ENCODE peak calls at places on chromosomes 3 and 15, in six cellular contexts. M is neuronal stem cell; B is HCT116; L is CD8-positive, alpha-beta T cell; Y is heart left ventricle; J is stomach. V is an unnamed sample.

GRCh38 chr3:133980035-133980434 is 49.7 kb downstream of the SLCO2A1 start:
- DNase-seq in M (no peak), B (no peak), L (no peak), Y (no peak), J (no peak), V (no peak)

GRCh38 chr3:168024537-168024941 is 71.2 kb downstream of the GOLIM4 start:
- DNase-seq in M (no peak), B (peak; percentile 82), L (no peak), Y (peak; percentile 44), J (no peak), V (no peak)

GRCh38 chr3:31312400-31312799 is 220.3 kb upstream of the STT3B start:
- DNase-seq in M (no peak), B (no peak), L (no peak), Y (no peak), J (no peak), V (no peak)

GRCh38 chr3:161770532-161771386 is 274.2 kb downstream of the OTOL1 start:
- DNase-seq in M (no peak), B (no peak), L (no peak), Y (no peak), J (no peak), V (no peak)

GRCh38 chr3:38545983-38546382 is 49.8 kb downstream of the EXOG start:
- DNase-seq in M (no peak), B (no peak), L (no peak), Y (no peak), J (no peak), V (no peak)

GRCh38 chr3:50609743-50610085 is 1.9 kb downstream of the CISH start:
- DNase-seq in M (no peak), B (no peak), L (peak; percentile 29), Y (no peak), J (no peak), V (no peak)

GRCh38 chr3:141336672-141337522 is 31.4 kb upstream of the ZBTB38 start:
- DNase-seq in M (no peak), B (no peak), L (no peak), Y (no peak), J (no peak), V (no peak)

GRCh38 chr15:66723826-66724731 is 22.0 kb downstream of the SMAD6 start:
- DNase-seq in M (no peak), B (peak; percentile 62), L (no peak), Y (peak; percentile 14), J (no peak), V (no peak)

GRCh38 chr3:139105154-139105702 is 60.5 kb upstream of the PRR23C start:
- DNase-seq in M (no peak), B (no peak), L (no peak), Y (no peak), J (no peak), V (no peak)

GRCh38 chr3:139102606-139103005 is 57.9 kb upstream of the PRR23C start:
- DNase-seq in M (no peak), B (no peak), L (no peak), Y (no peak), J (no peak), V (no peak)

GRCh38 chr3:139101396-139101795 is 56.7 kb upstream of the PRR23C start:
- DNase-seq in M (no peak), B (no peak), L (no peak), Y (no peak), J (no peak), V (no peak)

GRCh38 chr3:139104062-139104461 is 59.4 kb upstream of the PRR23C start:
- DNase-seq in M (no peak), B (no peak), L (no peak), Y (no peak), J (no peak), V (no peak)

GRCh38 chr3:139103484-139103883 is 58.8 kb upstream of the PRR23C start:
- DNase-seq in M (no peak), B (no peak), L (no peak), Y (no peak), J (no peak), V (no peak)
- H3K27ac ChIP-seq in M (no peak overlapping the region), B (no peak overlapping the region), L (no peak overlapping the region), Y (no peak overlapping the region), J (no peak overlapping the region), V (no peak overlapping the region)

GRCh38 chr3:52688266-52688665 is 2.4 kb downstream of the GNL3 start:
- DNase-seq in M (no peak), B (no peak), L (no peak), Y (no peak), J (no peak), V (no peak)
- H3K27ac ChIP-seq in M (no peak overlapping the region), B (no peak overlapping the region), L (no peak overlapping the region), Y (no peak overlapping the region), J (no peak overlapping the region), V (no peak overlapping the region)

GRCh38 chr15:85589873-85590272 is 204.9 kb downstream of the KLHL25 start:
- DNase-seq in M (no peak), B (no peak), L (no peak), Y (no peak), J (no peak), V (no peak)

GRCh38 chr15:85591622-85592021 is 203.1 kb downstream of the KLHL25 start:
- DNase-seq in M (no peak), B (no peak), L (no peak), Y (no peak), J (no peak), V (no peak)

GRCh38 chr15:85584791-85585360 is 204.5 kb downstream of the AKAP13 start:
- DNase-seq in M (no peak), B (no peak), L (no peak), Y (no peak), J (no peak), V (no peak)

GRCh38 chr15:85588657-85589056 is 206.1 kb downstream of the KLHL25 start:
- DNase-seq in M (no peak), B (no peak), L (no peak), Y (no peak), J (no peak), V (no peak)

DNA sequence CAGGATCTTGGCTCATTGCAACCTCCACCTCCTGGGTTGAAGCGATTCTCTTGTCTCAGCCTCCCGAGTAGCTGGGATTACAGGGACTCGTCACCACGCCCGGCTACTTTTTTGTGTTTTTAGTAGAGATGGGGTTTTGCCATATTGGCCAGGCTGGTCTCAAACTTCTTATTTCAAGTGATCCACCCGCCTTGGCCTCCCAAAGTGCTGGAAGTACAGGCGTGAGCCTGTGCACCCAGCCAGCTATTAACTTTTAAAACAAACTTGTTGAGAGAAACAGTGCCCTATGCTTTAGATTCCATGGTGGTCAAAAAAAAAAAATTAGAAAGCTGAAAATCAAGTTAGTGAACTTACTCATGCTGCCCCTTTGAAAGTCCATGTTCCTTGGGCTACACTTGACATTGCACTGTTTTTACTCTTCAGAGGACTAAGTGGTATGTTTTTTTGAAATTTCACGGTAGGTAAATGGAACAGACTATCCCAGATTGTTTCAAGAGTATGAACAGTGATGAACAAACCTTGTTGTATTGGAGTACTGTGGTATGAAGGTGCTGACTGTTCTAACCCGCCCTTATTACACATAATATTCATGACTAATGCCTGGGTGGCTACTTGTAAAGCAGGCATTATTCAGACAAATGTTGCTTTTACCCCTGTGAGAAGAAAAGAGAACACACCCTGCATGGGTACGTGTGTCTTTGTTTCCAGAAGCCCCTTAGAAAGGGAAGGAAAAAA is 206.9 kb downstream of the KLHL25 start:
- DNase-seq in M (no peak), B (peak; percentile 34), L (no peak), Y (no peak), J (no peak), V (no peak)
- H3K27ac ChIP-seq in M (no peak overlapping the region), B (no peak overlapping the region), L (no peak overlapping the region), Y (peak overlapping the region; percentile 19), J (peak overlapping the region; percentile 41), V (no peak overlapping the region)

GRCh38 chr3:149989307-149989706 is 18.6 kb upstream of the PFN2 start:
- DNase-seq in M (no peak), B (no peak), L (no peak), Y (no peak), J (no peak), V (no peak)

GRCh38 chr3:149983628-149984027 is 12.9 kb upstream of the PFN2 start:
- DNase-seq in M (no peak), B (no peak), L (no peak), Y (no peak), J (no peak), V (no peak)
- H3K27ac ChIP-seq in M (no peak overlapping the region), B (no peak overlapping the region), L (no peak overlapping the region), Y (no peak overlapping the region), J (no peak overlapping the region), V (no peak overlapping the region)

DNA sequence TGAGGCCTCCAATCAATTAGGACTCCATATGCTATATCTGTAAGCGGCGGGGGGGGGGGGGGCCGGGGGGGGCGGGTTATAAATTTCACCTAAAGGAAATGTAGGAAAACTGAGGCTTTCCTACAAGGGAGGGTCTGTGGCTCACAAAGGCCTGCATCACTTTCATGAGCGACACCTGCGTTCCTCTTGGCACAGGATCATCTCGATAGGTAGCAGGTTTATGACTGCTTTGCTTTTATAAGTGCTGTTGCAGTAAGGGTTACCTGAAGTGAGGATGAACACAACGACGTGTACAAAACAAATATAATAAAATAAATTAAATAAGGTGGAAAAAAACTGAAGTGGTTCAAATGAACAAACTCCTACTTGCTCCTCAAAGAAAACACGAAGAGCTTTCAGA is 194.3 kb downstream of the FOXP1 start:
- DNase-seq in M (no peak), B (no peak), L (no peak), Y (no peak), J (no peak), V (no peak)
- H3K27ac ChIP-seq in M (no peak overlapping the region), B (no peak overlapping the region), L (peak overlapping the region; percentile 63), Y (no peak overlapping the region), J (peak overlapping the region; percentile 37), V (no peak overlapping the region)

DNA sequence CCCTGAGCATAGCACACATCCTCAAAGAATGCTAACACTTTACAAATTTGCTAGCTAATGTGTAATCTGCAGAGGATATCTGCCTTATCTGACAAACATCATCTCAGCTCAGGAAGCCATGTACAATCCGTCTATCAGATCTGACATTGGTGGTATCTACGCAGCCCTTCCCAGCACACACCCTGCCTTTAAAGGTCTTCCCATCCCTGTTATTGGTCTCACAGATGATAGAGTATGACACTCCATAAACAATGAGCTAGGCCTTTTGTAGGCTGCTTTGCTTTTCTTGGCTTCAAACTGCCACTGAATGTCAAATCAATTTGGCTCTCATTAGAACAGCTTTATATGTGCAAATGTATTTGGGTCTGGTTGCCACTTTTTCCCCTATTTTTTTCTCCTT is 80.6 kb upstream of the DPH6 start:
- DNase-seq in M (no peak), B (no peak), L (no peak), Y (no peak), J (no peak), V (no peak)
- H3K27ac ChIP-seq in M (no peak overlapping the region), B (no peak overlapping the region), L (no peak overlapping the region), Y (no peak overlapping the region), J (no peak overlapping the region), V (no peak overlapping the region)

GRCh38 chr3:45486136-45486535 is 97.8 kb downstream of the LARS2 start:
- DNase-seq in M (no peak), B (no peak), L (no peak), Y (no peak), J (no peak), V (no peak)
- H3K27ac ChIP-seq in M (no peak overlapping the region), B (no peak overlapping the region), L (no peak overlapping the region), Y (no peak overlapping the region), J (no peak overlapping the region), V (no peak overlapping the region)